ENCODE peak calls at places on chromosomes 2 and 18, in nine cellular contexts. M is Calu3; W is HFFc6; G is epithelial cell of esophagus; E is cardiac fibroblast; T is dorsolateral prefrontal cortex; R is A549; K is kidney epithelial cell; U is CD8-positive, alpha-beta T cell. J is an unnamed sample.

GRCh38 chr18:69622961-69623360 is 222.3 kb downstream of the DOK6 start:
- DNase-seq in M (no peak), W (no peak), G (no peak), E (no peak), T (no peak), R (no peak), K (no peak), U (no peak), J (no peak)

GRCh38 chr2:40240067-40240466 is 211.8 kb downstream of the SLC8A1 start:
- DNase-seq in M (no peak), W (peak), G (peak), E (peak), T (peak), R (no peak), K (peak), U (no peak), J (peak)

GRCh38 chr2:135086222-135086621 is 34.1 kb downstream of the RAB3GAP1 start:
- DNase-seq in M (no peak), W (no peak), G (peak), E (no peak), T (no peak), R (no peak), K (no peak), U (no peak), J (no peak)

GRCh38 chr2:19837235-19837766 is 64.5 kb downstream of the TTC32 start:
- DNase-seq in M (no peak), W (no peak), G (peak), E (no peak), T (no peak), R (no peak), K (no peak), U (no peak), J (no peak)

GRCh38 chr2:227706859-227707258 is 11.0 kb downstream of the SLC19A3 start:
- DNase-seq in M (no peak), W (no peak), G (no peak), E (no peak), T (no peak), R (no peak), K (no peak), U (no peak), J (no peak)

GRCh38 chr2:233075966-233076339 is 15.8 kb downstream of the INPP5D start:
- DNase-seq in M (no peak), W (no peak), G (no peak), E (no peak), T (no peak), R (no peak), K (no peak), U (no peak), J (no peak)

GRCh38 chr2:45992021-45992745 is 305.0 kb upstream of the EPAS1 start:
- DNase-seq in M (peak), W (peak), G (peak), E (peak), T (no peak), R (peak), K (no peak), U (no peak), J (no peak)

GRCh38 chr2:207163053-207163814 is 2.5 kb downstream of the KLF7 start:
- DNase-seq in M (peak), W (peak), G (peak), E (peak), T (no peak), R (peak), K (peak), U (no peak), J (peak)

GRCh38 chr2:25340340-25340886 is 1.3 kb downstream of the DNMT3A start:
- DNase-seq in M (no peak), W (no peak), G (no peak), E (no peak), T (no peak), R (no peak), K (no peak), U (peak), J (peak)

GRCh38 chr18:59996370-59996966 is 96.7 kb downstream of the PMAIP1 start:
- DNase-seq in M (peak), W (peak), G (peak), E (peak), T (no peak), R (peak), K (no peak), U (no peak), J (no peak)

GRCh38 chr2:208134928-208135586 is 5.4 kb upstream of the CRYGC start:
- DNase-seq in M (no peak), W (no peak), G (no peak), E (no peak), T (no peak), R (no peak), K (no peak), U (no peak), J (no peak)

GRCh38 chr2:173002751-173003541 is 72.7 kb upstream of the MAP3K20 start:
- DNase-seq in M (no peak), W (no peak), G (no peak), E (no peak), T (no peak), R (peak), K (no peak), U (no peak), J (peak)

GRCh38 chr2:84856785-84857184 is 24.1 kb downstream of the TRABD2A start:
- DNase-seq in M (no peak), W (no peak), G (no peak), E (no peak), T (no peak), R (no peak), K (no peak), U (no peak), J (no peak)

GRCh38 chr18:44725300-44726096 is 44.8 kb downstream of the SETBP1 start:
- DNase-seq in M (peak), W (peak), G (peak), E (peak), T (no peak), R (no peak), K (no peak), U (peak), J (peak)

GRCh38 chr18:74303306-74303705 is 11.5 kb upstream of the CYB5A start:
- DNase-seq in M (no peak), W (no peak), G (no peak), E (no peak), T (no peak), R (no peak), K (no peak), U (no peak), J (no peak)

GRCh38 chr2:61928816-61929471 is 23.5 kb downstream of the COMMD1 start:
- DNase-seq in M (no peak), W (peak), G (peak), E (no peak), T (no peak), R (no peak), K (no peak), U (no peak), J (no peak)

GRCh38 chr2:27042159-27042661 is 9.3 kb upstream of the AGBL5 start:
- DNase-seq in M (no peak), W (no peak), G (no peak), E (no peak), T (no peak), R (no peak), K (no peak), U (no peak), J (no peak)

GRCh38 chr2:240920783-240921231 is 14.7 kb downstream of the CROCC2 start:
- DNase-seq in M (peak), W (no peak), G (no peak), E (no peak), T (peak), R (no peak), K (no peak), U (no peak), J (peak)

GRCh38 chr18:75896865-75897264 is 469.4 kb upstream of the SMIM21 start:
- DNase-seq in M (no peak), W (no peak), G (peak), E (peak), T (no peak), R (peak), K (no peak), U (no peak), J (no peak)

GRCh38 chr2:169815849-169816248 is 8.9 kb downstream of the METTL5 start:
- DNase-seq in M (no peak), W (peak), G (peak), E (peak), T (no peak), R (peak), K (peak), U (no peak), J (no peak)

GRCh38 chr2:222052934-222053367 is 245.8 kb downstream of the PAX3 start:
- DNase-seq in M (peak), W (no peak), G (no peak), E (no peak), T (no peak), R (peak), K (no peak), U (no peak), J (no peak)

GRCh38 chr2:11867926-11868325 is 121.5 kb downstream of the LPIN1 start:
- DNase-seq in M (no peak), W (no peak), G (peak), E (no peak), T (no peak), R (no peak), K (no peak), U (no peak), J (no peak)

GRCh38 chr2:226431301-226431955 is 368.2 kb downstream of the IRS1 start:
- DNase-seq in M (no peak), W (peak), G (peak), E (peak), T (no peak), R (no peak), K (no peak), U (no peak), J (no peak)

GRCh38 chr2:113025751-113026150 is 20.5 kb downstream of the IL36A start:
- DNase-seq in M (no peak), W (no peak), G (no peak), E (no peak), T (no peak), R (no peak), K (no peak), U (no peak), J (no peak)

GRCh38 chr2:155377931-155378444 is 679.5 kb downstream of the KCNJ3 start:
- DNase-seq in M (no peak), W (no peak), G (peak), E (peak), T (no peak), R (no peak), K (no peak), U (no peak), J (no peak)

GRCh38 chr2:155368934-155369333 is 670.4 kb downstream of the KCNJ3 start:
- DNase-seq in M (no peak), W (peak), G (peak), E (peak), T (no peak), R (peak), K (no peak), U (no peak), J (no peak)

GRCh38 chr2:155377178-155377780 is 678.8 kb downstream of the KCNJ3 start:
- DNase-seq in M (no peak), W (peak), G (peak), E (peak), T (no peak), R (peak), K (no peak), U (no peak), J (no peak)

DNA sequence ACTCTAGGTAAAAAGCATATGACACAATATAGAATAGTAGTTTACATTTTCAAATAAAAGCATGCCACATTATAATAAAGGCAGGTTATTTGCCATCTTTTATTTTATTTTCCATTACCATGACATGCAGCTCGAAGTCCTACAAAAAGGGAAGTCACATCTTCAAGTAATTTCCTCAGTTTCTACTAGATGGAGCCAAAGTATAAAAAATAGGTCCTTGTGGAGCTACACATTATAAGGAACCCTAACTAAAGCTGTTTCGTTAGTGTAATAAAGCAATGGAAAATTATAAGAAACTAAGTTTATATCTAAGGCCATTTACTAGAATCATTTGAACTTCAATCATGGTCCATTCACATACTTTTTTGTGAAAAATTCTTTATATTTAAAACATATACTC is 674.5 kb downstream of the KCNJ3 start:
- DNase-seq in M (no peak), W (no peak), G (peak), E (peak), T (no peak), R (peak), K (no peak), U (no peak), J (no peak)
- TF ChIP-seq CTCF in M (no peak), W (peak), G (peak), E (peak), T (peak), R (peak), K (no peak), U (no peak), J (no peak)

GRCh38 chr2:98580656-98581284 is 27.5 kb downstream of the COA5 start:
- DNase-seq in M (no peak), W (no peak), G (no peak), E (no peak), T (no peak), R (no peak), K (no peak), U (no peak), J (no peak)
- TF ChIP-seq CTCF in M (no peak), W (peak), G (no peak), E (no peak), T (no peak), R (no peak), K (no peak), U (no peak), J (no peak)

GRCh38 chr2:197500503-197501179 is 462 bp downstream of the HSPE1 start:
- DNase-seq in M (no peak), W (no peak), G (peak), E (peak), T (no peak), R (no peak), K (no peak), U (no peak), J (no peak)
- TF ChIP-seq CTCF in M (no peak), W (no peak), G (no peak), E (no peak), T (no peak), R (no peak), K (no peak), U (no peak), J (no peak)

DNA sequence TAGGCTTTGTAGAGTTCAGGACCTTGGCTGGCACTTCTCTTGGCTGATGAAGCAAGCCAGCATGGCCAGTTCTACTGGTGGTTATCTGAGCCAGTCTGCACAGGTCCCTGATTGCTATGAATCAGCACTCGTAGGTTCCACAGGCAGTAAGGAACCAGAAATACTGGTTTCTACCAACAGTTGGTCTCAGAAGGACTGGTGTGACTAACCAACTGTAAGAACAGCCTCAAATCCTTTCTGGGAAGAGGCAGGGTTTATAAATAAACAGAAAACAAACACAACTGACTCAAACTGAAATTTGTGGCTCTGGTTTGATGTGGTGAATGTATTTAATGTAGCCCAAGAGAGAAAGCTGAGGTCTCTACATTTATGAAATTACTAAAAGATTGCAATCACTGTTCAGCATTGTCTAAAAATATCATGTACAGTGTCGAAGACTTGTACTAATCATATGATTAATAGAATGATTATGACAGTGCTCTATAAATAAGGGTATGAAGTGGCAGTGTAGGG is 44.1 kb upstream of the RAPH1 start:
- DNase-seq in M (peak), W (peak), G (peak), E (peak), T (no peak), R (peak), K (peak), U (no peak), J (no peak)
- TF ChIP-seq CTCF in M (no peak), W (no peak), G (no peak), E (no peak), T (no peak), R (no peak), K (no peak), U (no peak), J (no peak)

GRCh38 chr2:43227830-43228280 is 1.4 kb upstream of the ZFP36L2 start:
- DNase-seq in M (no peak), W (no peak), G (peak), E (no peak), T (no peak), R (no peak), K (no peak), U (no peak), J (no peak)
- TF ChIP-seq CTCF in M (no peak), W (peak), G (peak), E (no peak), T (peak), R (no peak), K (no peak), U (no peak), J (no peak)

GRCh38 chr2:133363884-133364283 is 204.4 kb downstream of the NCKAP5 start:
- DNase-seq in M (no peak), W (no peak), G (no peak), E (no peak), T (no peak), R (no peak), K (no peak), U (no peak), J (no peak)
- TF ChIP-seq CTCF in M (no peak), W (no peak), G (no peak), E (no peak), T (no peak), R (no peak), K (no peak), U (no peak), J (no peak)

GRCh38 chr18:7593194-7593819 is 26.2 kb downstream of the PTPRM start:
- DNase-seq in M (no peak), W (no peak), G (no peak), E (no peak), T (no peak), R (no peak), K (no peak), U (no peak), J (no peak)

GRCh38 chr18:7596133-7596532 is 29.0 kb downstream of the PTPRM start:
- DNase-seq in M (no peak), W (no peak), G (peak), E (peak), T (no peak), R (no peak), K (no peak), U (no peak), J (no peak)

GRCh38 chr18:7590800-7591560 is 23.9 kb downstream of the PTPRM start:
- DNase-seq in M (no peak), W (peak), G (no peak), E (peak), T (no peak), R (no peak), K (no peak), U (no peak), J (no peak)

GRCh38 chr18:7598167-7599062 is 31.3 kb downstream of the PTPRM start:
- DNase-seq in M (no peak), W (peak), G (no peak), E (peak), T (no peak), R (no peak), K (no peak), U (no peak), J (no peak)

GRCh38 chr18:7592305-7593071 is 25.4 kb downstream of the PTPRM start:
- DNase-seq in M (no peak), W (no peak), G (no peak), E (no peak), T (no peak), R (no peak), K (no peak), U (no peak), J (no peak)
- TF ChIP-seq CTCF in M (no peak), W (peak), G (no peak), E (peak), T (no peak), R (no peak), K (peak), U (no peak), J (no peak)

GRCh38 chr2:73020306-73020656 is 51.2 kb downstream of the SFXN5 start:
- DNase-seq in M (no peak), W (no peak), G (no peak), E (no peak), T (no peak), R (no peak), K (no peak), U (no peak), J (no peak)

GRCh38 chr2:73021371-73022010 is 50.0 kb downstream of the SFXN5 start:
- DNase-seq in M (no peak), W (no peak), G (no peak), E (no peak), T (no peak), R (no peak), K (no peak), U (no peak), J (no peak)

GRCh38 chr2:73018188-73018825 is 53.2 kb downstream of the SFXN5 start:
- DNase-seq in M (no peak), W (no peak), G (no peak), E (peak), T (no peak), R (no peak), K (no peak), U (no peak), J (no peak)

GRCh38 chr2:73022024-73022568 is 49.4 kb downstream of the SFXN5 start:
- DNase-seq in M (no peak), W (no peak), G (no peak), E (no peak), T (no peak), R (no peak), K (no peak), U (no peak), J (no peak)

GRCh38 chr2:73020657-73021370 is 50.7 kb downstream of the SFXN5 start:
- DNase-seq in M (no peak), W (peak), G (peak), E (peak), T (no peak), R (peak), K (peak), U (no peak), J (no peak)
- TF ChIP-seq CTCF in M (no peak), W (no peak), G (no peak), E (no peak), T (no peak), R (no peak), K (no peak), U (no peak), J (no peak)

GRCh38 chr2:83827618-83828017 is 631.5 kb downstream of the SUCLG1 start:
- DNase-seq in M (no peak), W (no peak), G (peak), E (no peak), T (no peak), R (no peak), K (no peak), U (no peak), J (no peak)
- TF ChIP-seq CTCF in M (no peak), W (no peak), G (peak), E (no peak), T (peak), R (no peak), K (peak), U (no peak), J (no peak)

DNA sequence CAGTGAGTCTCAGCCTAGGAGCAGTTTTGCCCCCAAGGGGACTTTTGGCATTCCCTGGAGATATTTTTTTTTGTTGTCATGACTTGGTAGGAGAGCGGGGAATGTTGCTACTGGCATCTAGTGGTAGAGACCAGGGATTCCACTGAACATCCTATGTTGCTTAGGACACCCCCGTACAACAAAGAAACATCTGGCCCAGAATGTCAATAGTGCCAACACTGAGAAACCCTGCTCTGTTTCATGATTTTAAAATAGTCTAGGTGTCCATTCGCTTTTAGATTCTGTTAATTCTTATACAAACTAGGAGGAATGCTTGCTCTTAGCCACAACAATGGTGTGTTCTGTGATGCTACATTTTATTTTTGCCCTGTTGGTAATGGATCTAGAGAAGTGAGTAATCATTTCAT is 225.8 kb upstream of the SIX3 start:
- DNase-seq in M (peak), W (peak), G (peak), E (peak), T (no peak), R (peak), K (no peak), U (no peak), J (no peak)
- TF ChIP-seq CTCF in M (no peak), W (peak), G (peak), E (peak), T (peak), R (peak), K (peak), U (no peak), J (no peak)

J was measured in ovary.